ENCODE peak calls at places on chromosomes 13 and 19, in eight cellular contexts. M is endothelial cell of umbilical vein, R is H1, Y is suprapubic skin, L is spleen, B is vagina, G is sigmoid colon, I is HCT116. T is an unnamed sample.

GRCh38 chr19:799076-799881 is 2.0 kb downstream of the PTBP1 start:
- DNase-seq in M (peak; percentile 33), R (peak; percentile 67), Y (no peak), L (no peak), B (no peak), G (no peak), I (no peak), T (peak; percentile 37)

GRCh38 chr19:51027126-51027806 is 850 bp upstream of the KLK11 start:
- DNase-seq in M (no peak), R (no peak), Y (no peak), L (no peak), B (no peak), G (peak; percentile 46), I (no peak), T (no peak)

GRCh38 chr19:48745208-48745995 is 1.3 kb downstream of the IZUMO1 start:
- DNase-seq in M (peak; percentile 56), R (peak; percentile 72), Y (no peak), L (no peak), B (no peak), G (peak; percentile 75), I (no peak), T (peak; percentile 47)

GRCh38 chr19:16001481-16002312 is 52.9 kb downstream of the OR10H4 start:
- DNase-seq in M (peak; percentile 33), R (no peak), Y (no peak), L (no peak), B (no peak), G (no peak), I (no peak), T (peak; percentile 21)

GRCh38 chr13:111152836-111153235 is 37.7 kb downstream of the ARHGEF7 start:
- DNase-seq in M (no peak), R (no peak), Y (no peak), L (no peak), B (no peak), G (no peak), I (peak; percentile 1), T (no peak)

GRCh38 chr19:39937792-39938191 is 3.4 kb upstream of the FCGBP start:
- DNase-seq in M (no peak), R (no peak), Y (no peak), L (no peak), B (no peak), G (no peak), I (no peak), T (no peak)

GRCh38 chr19:1251503-1252220 is 3.3 kb downstream of the MIDN start:
- DNase-seq in M (peak; percentile 54), R (no peak), Y (no peak), L (peak; percentile 96), B (no peak), G (peak; percentile 92), I (no peak), T (peak; percentile 52)

GRCh38 chr13:33799950-33800592 is 17.9 kb upstream of the RFC3 start:
- DNase-seq in M (peak; percentile 67), R (no peak), Y (no peak), L (no peak), B (no peak), G (no peak), I (peak; percentile 12), T (no peak)

GRCh38 chr13:100035936-100036335 is 53.0 kb upstream of the PCCA start:
- DNase-seq in M (no peak), R (no peak), Y (no peak), L (no peak), B (no peak), G (no peak), I (no peak), T (no peak)

GRCh38 chr13:105058517-105058916 is 1476.9 kb downstream of the EFNB2 start:
- DNase-seq in M (no peak), R (no peak), Y (no peak), L (no peak), B (no peak), G (no peak), I (no peak), T (no peak)

GRCh38 chr13:36872621-36873020 is 47.4 kb downstream of the SMAD9 start:
- DNase-seq in M (no peak), R (peak; percentile 53), Y (no peak), L (no peak), B (no peak), G (no peak), I (no peak), T (peak; percentile 26)

GRCh38 chr13:23766939-23767338 is 122.3 kb downstream of the MIPEP start:
- DNase-seq in M (no peak), R (no peak), Y (no peak), L (no peak), B (peak; percentile 60), G (no peak), I (no peak), T (no peak)

GRCh38 chr13:46012404-46012803 is 40.1 kb downstream of the ZC3H13 start:
- DNase-seq in M (no peak), R (no peak), Y (no peak), L (no peak), B (no peak), G (no peak), I (no peak), T (no peak)

GRCh38 chr19:5145521-5146511 is 176.9 kb downstream of the KDM4B start:
- DNase-seq in M (no peak), R (no peak), Y (no peak), L (peak; percentile 61), B (no peak), G (no peak), I (no peak), T (no peak)

GRCh38 chr19:19170053-19170945 is at the start of gene MEF2B:
- DNase-seq in M (peak; percentile 58), R (peak; percentile 96), Y (peak; percentile 85), L (peak; percentile 93), B (no peak), G (no peak), I (no peak), T (peak; percentile 87)

GRCh38 chr19:5113101-5113557 is 144.2 kb downstream of the KDM4B start:
- DNase-seq in M (no peak), R (no peak), Y (no peak), L (no peak), B (no peak), G (no peak), I (no peak), T (no peak)

GRCh38 chr13:32537580-32538233 is 888 bp downstream of the N4BP2L2 start:
- DNase-seq in M (peak; percentile 6), R (peak; percentile 53), Y (no peak), L (peak; percentile 86), B (no peak), G (no peak), I (peak; percentile 6), T (peak; percentile 38)

GRCh38 chr19:17380426-17381138 is 3.4 kb upstream of the PLVAP start:
- DNase-seq in M (no peak), R (no peak), Y (no peak), L (no peak), B (no peak), G (no peak), I (no peak), T (no peak)

GRCh38 chr19:17379221-17379631 is 2.1 kb upstream of the PLVAP start:
- DNase-seq in M (peak; percentile 59), R (peak; percentile 63), Y (no peak), L (peak; percentile 78), B (no peak), G (no peak), I (no peak), T (no peak)

GRCh38 chr19:17376935-17377600 is at the start of gene PLVAP:
- DNase-seq in M (peak; percentile 69), R (no peak), Y (no peak), L (peak; percentile 87), B (no peak), G (no peak), I (no peak), T (no peak)
- TF ChIP-seq POLR2AphosphoS5 in M (peak; percentile 81), R (no peak), Y (no peak), L (peak; percentile 96), B (no peak), G (peak; percentile 39), I (no peak), T (peak; percentile 22)

GRCh38 chr13:94542917-94543316 is 53.0 kb downstream of the TGDS start:
- DNase-seq in M (no peak), R (no peak), Y (no peak), L (no peak), B (no peak), G (no peak), I (no peak), T (no peak)
- TF ChIP-seq POLR2AphosphoS5 in M (no peak), R (no peak), Y (no peak), L (no peak), B (no peak), G (no peak), I (no peak), T (no peak)

GRCh38 chr19:10137751-10138682 is 18.3 kb upstream of the EIF3G start:
- DNase-seq in M (no peak), R (no peak), Y (no peak), L (no peak), B (no peak), G (no peak), I (no peak), T (no peak)

GRCh38 chr19:10134040-10134439 is 14.3 kb upstream of the EIF3G start:
- DNase-seq in M (no peak), R (no peak), Y (no peak), L (no peak), B (no peak), G (no peak), I (no peak), T (no peak)

GRCh38 chr19:10136936-10137335 is 17.2 kb upstream of the EIF3G start:
- DNase-seq in M (no peak), R (no peak), Y (no peak), L (no peak), B (no peak), G (no peak), I (no peak), T (no peak)

GRCh38 chr19:10132848-10133350 is 13.2 kb upstream of the EIF3G start:
- DNase-seq in M (no peak), R (no peak), Y (no peak), L (no peak), B (no peak), G (no peak), I (no peak), T (no peak)

GRCh38 chr19:10135551-10136334 is 16.0 kb upstream of the EIF3G start:
- DNase-seq in M (no peak), R (no peak), Y (no peak), L (no peak), B (no peak), G (no peak), I (no peak), T (no peak)
- TF ChIP-seq POLR2AphosphoS5 in M (no peak), R (peak; percentile 16), Y (no peak), L (no peak), B (peak; percentile 10), G (no peak), I (no peak), T (no peak)

DNA sequence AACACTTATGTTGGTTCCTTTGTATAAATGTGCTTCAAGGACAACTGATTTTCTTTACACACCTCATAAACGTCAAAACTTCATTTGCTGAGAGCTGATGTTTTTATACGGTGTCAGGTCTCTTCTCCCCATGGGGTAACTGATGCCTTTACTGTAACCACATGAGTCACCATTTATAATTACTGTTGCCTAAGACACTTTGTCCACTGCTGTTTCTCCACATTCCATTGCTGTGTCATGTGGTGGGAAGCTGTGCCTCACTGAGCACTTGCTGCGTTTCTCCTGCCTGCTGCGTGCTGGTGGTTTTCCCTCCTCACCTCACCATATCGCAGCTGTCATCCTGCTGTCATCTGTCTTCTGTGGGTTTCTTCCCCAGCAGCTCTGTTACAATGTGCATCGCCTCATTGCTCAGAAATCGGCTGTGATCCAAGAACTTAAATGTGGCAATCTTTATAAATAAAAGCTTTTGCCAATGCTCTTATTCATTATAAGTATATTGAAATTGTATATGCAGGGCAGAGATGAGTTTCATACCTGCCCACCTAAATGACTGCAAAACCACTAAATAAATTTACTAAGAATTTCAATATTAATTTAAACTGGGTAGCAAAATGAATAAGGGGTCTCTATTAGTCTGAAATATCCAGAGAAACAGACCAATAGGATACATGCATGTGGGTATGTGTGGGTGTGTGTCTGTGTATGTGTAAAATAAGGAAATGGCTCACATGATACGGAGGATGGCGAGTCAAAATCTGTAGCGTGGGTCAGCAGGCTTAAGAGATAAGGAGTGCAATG is 547.0 kb upstream of the SLITRK5 start:
- DNase-seq in M (no peak), R (no peak), Y (no peak), L (no peak), B (no peak), G (no peak), I (peak; percentile 75), T (no peak)
- TF ChIP-seq POLR2AphosphoS5 in M (no peak), R (no peak), Y (no peak), L (no peak), B (no peak), G (no peak), I (no peak), T (no peak)